ENCODE peak calls at places on chromosomes 6 and 20, in six cellular contexts. L is GM23248, K is neural progenitor cell, V is astrocyte, Z is Karpas-422, U is endothelial cell of umbilical vein. X is an unnamed sample.
A peak's percentile ranks its signal among the peaks of the same experiment; 100 is the strongest.

GRCh38 chr6:128740951-128741350 is 142.0 kb upstream of the LAMA2 start:
- DNase-seq in K (no peak), V (no peak), L (no peak), Z (no peak), U (no peak), X (no peak)

GRCh38 chr6:1404066-1404712 is 14.8 kb downstream of the FOXF2 start:
- DNase-seq in L (no peak), K (no peak), Z (no peak), U (no peak), V (no peak), X (peak; percentile 75)

GRCh38 chr6:135211306-135211702 is 30.2 kb downstream of the MYB start:
- DNase-seq in Z (no peak), V (no peak), U (no peak), L (peak; percentile 4), K (no peak), X (no peak)

GRCh38 chr20:63498950-63499332 is at the start of gene EEF1A2:
- DNase-seq in K (peak; percentile 70), Z (no peak), L (peak; percentile 41), V (no peak), U (no peak), X (no peak)

GRCh38 chr6:34182751-34183531 is 37.1 kb upstream of the GRM4 start:
- DNase-seq in U (no peak), Z (no peak), V (no peak), K (no peak), L (no peak), X (no peak)

GRCh38 chr6:17042422-17043147 is 59.3 kb upstream of the STMND1 start:
- DNase-seq in Z (no peak), L (peak; percentile 73), V (peak; percentile 56), K (peak; percentile 82), U (peak; percentile 80), X (peak; percentile 70)

GRCh38 chr20:37308098-37309050 is 18.9 kb downstream of the MANBAL start:
- DNase-seq in L (no peak), K (no peak), Z (no peak), U (no peak), V (no peak), X (no peak)

GRCh38 chr6:641225-641985 is 15.5 kb downstream of the HUS1B start:
- DNase-seq in Z (no peak), U (no peak), V (no peak), L (no peak), K (no peak), X (no peak)

GRCh38 chr20:25293507-25293906 is 45.6 kb downstream of the PYGB start:
- DNase-seq in U (no peak), K (no peak), L (no peak), Z (no peak), V (no peak), X (no peak)

GRCh38 chr6:80605165-80605989 is 498.9 kb downstream of the BCKDHB start:
- DNase-seq in L (peak; percentile 55), V (peak; percentile 49), K (peak; percentile 55), Z (peak; percentile 73), U (peak; percentile 60), X (peak; percentile 68)

GRCh38 chr6:13461805-13462204 is 25.6 kb downstream of the GFOD1 start:
- DNase-seq in U (no peak), V (no peak), Z (no peak), K (no peak), L (no peak), X (no peak)

GRCh38 chr6:85403331-85404015 is 46.4 kb upstream of the NT5E start:
- DNase-seq in V (peak; percentile 96), K (no peak), L (peak; percentile 91), U (peak; percentile 90), Z (no peak), X (peak; percentile 77)

GRCh38 chr20:20489054-20489453 is 121.2 kb downstream of the INSM1 start:
- DNase-seq in Z (no peak), K (no peak), U (no peak), L (no peak), V (peak; percentile 50), X (peak; percentile 62)

GRCh38 chr6:130848945-130849344 is 21.7 kb downstream of the SMLR1 start:
- DNase-seq in L (peak; percentile 25), K (no peak), U (no peak), Z (peak; percentile 51), V (no peak), X (no peak)

GRCh38 chr6:7732219-7732618 is 6.3 kb downstream of the BMP6 start:
- DNase-seq in K (peak; percentile 22), V (no peak), Z (no peak), L (peak; percentile 14), U (peak; percentile 78), X (no peak)

GRCh38 chr6:100460650-100461204 is 4.0 kb downstream of the SIM1 start:
- DNase-seq in L (peak; percentile 63), V (no peak), Z (peak; percentile 45), K (peak; percentile 71), U (peak; percentile 51), X (no peak)

GRCh38 chr6:33846226-33846625 is 42.4 kb upstream of the MLN start:
- DNase-seq in U (no peak), L (peak; percentile 32), Z (no peak), V (no peak), K (no peak), X (no peak)

GRCh38 chr6:167093922-167094432 is 28.9 kb upstream of the CCR6 start:
- DNase-seq in K (no peak), U (no peak), Z (peak; percentile 39), V (no peak), L (peak; percentile 5), X (no peak)

GRCh38 chr20:46814366-46815232 is 80.0 kb upstream of the EYA2 start:
- DNase-seq in K (peak; percentile 90), U (no peak), L (peak; percentile 95), V (peak; percentile 85), Z (no peak), X (peak; percentile 22)

GRCh38 chr6:166556871-166557322 is 29.6 kb downstream of the RAMACL start:
- DNase-seq in Z (no peak), K (peak; percentile 33), V (peak; percentile 93), L (peak; percentile 97), U (peak; percentile 100), X (peak; percentile 94)

GRCh38 chr6:14270925-14271791 is 153.6 kb downstream of the CD83 start:
- DNase-seq in Z (no peak), K (no peak), L (peak; percentile 95), V (peak; percentile 97), U (no peak), X (peak; percentile 71)

GRCh38 chr6:13431861-13432465 is 55.4 kb downstream of the GFOD1 start:
- DNase-seq in L (peak; percentile 35), U (peak; percentile 69), V (peak; percentile 50), K (no peak), Z (no peak), X (no peak)

DNA sequence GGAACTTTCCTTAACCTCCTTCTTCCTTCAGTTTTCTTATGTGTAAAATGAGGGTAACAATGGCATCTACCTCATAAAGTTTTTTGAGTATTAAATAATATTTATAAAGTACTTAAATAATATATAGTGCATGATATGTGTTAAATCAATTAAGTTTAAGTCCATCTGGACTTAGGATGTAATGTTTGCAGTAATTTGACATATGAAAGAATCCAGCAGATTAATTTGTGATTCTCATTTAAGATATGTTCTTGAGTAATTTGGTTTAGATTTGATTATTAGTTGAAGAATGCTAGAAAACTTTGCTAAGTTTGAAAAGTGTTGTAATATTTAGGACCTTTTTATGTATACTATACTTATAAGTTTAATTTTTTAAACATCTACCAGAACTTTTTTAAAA is 18.1 kb downstream of the KCTD20 start:
- DNase-seq in U (no peak), K (no peak), Z (no peak), V (no peak), L (no peak), X (no peak)
- H4K20me1 ChIP-seq in U (no peaks in the 10 kb centered on the region), K (peaks cover 20% of the 10 kb centered on the region), Z (no peaks in the 10 kb centered on the region), V (peaks cover 63% of the 10 kb centered on the region), L (peaks cover 13% of the 10 kb centered on the region), X (no peaks in the 10 kb centered on the region)

DNA sequence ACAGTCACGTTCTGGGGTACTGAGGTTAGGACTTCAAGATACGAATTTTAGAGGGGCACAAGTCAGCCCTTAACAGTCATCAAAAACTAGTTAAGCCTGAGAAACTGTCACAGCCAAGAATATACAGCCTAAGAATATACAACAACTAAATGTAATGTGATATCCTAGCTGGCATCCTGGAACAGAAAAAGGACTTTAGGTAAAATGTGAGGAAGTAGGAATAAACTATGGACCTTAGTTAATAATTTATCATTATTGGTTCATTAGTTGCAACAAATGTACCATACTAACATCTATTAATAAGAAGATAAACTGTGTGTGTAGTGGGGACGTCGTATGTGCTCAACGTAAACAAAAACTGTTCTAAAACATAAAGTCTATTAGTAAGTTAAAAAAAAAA is 1.1 kb downstream of the PNISR start:
- DNase-seq in K (no peak), U (no peak), V (no peak), L (no peak), Z (no peak), X (no peak)
- H4K20me1 ChIP-seq in K (peaks cover 55% of the 10 kb centered on the region), U (peaks cover 7% of the 10 kb centered on the region), V (peaks cover 52% of the 10 kb centered on the region), L (peaks cover 18% of the 10 kb centered on the region), Z (peaks cover 37% of the 10 kb centered on the region), X (no peaks in the 10 kb centered on the region)

DNA sequence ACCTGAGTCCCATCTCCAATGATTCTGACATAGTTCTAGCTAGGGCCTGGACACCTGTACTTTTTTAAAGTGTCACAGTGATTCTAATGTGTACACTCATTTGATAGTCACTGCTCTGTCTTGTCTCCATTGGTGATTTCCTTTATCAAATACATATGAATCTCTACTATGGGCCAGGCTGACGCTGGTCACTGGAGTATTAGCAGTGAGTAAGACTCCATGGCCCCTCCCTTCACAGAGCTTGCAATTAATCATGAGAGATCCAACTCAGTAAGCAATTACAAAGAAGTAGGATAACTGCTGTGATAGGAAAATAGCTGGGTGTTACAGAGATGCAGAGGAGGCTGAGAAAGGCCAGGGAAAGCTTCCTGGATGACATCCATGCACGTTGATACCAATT is 19.3 kb upstream of the SASH1 start:
- DNase-seq in V (no peak), L (peak; percentile 89), U (no peak), Z (no peak), K (peak; percentile 5), X (no peak)
- H4K20me1 ChIP-seq in V (no peaks in the 10 kb centered on the region), L (no peaks in the 10 kb centered on the region), U (no peaks in the 10 kb centered on the region), Z (no peaks in the 10 kb centered on the region), K (no peaks in the 10 kb centered on the region), X (no peaks in the 10 kb centered on the region)

GRCh38 chr20:59470521-59470920 is 133.8 kb upstream of the PHACTR3 start:
- DNase-seq in L (no peak), U (no peak), K (no peak), Z (no peak), V (no peak), X (no peak)
- H4K20me1 ChIP-seq in L (no peaks in the 10 kb centered on the region), U (no peaks in the 10 kb centered on the region), K (no peaks in the 10 kb centered on the region), Z (no peaks in the 10 kb centered on the region), V (no peaks in the 10 kb centered on the region), X (no peaks in the 10 kb centered on the region)

GRCh38 chr6:116330511-116330910 is 40.2 kb upstream of the DSE start:
- DNase-seq in V (no peak), Z (no peak), K (no peak), U (no peak), L (peak; percentile 62), X (no peak)
- H4K20me1 ChIP-seq in V (no peaks in the 10 kb centered on the region), Z (no peaks in the 10 kb centered on the region), K (no peaks in the 10 kb centered on the region), U (no peaks in the 10 kb centered on the region), L (no peaks in the 10 kb centered on the region), X (no peaks in the 10 kb centered on the region)

GRCh38 chr6:101539510-101540245 is 146.2 kb downstream of the GRIK2 start:
- DNase-seq in V (peak; percentile 75), K (no peak), L (peak; percentile 54), Z (no peak), U (no peak), X (peak; percentile 25)
- H4K20me1 ChIP-seq in V (no peaks in the 10 kb centered on the region), K (no peaks in the 10 kb centered on the region), L (no peaks in the 10 kb centered on the region), Z (no peaks in the 10 kb centered on the region), U (no peaks in the 10 kb centered on the region), X (no peaks in the 10 kb centered on the region)

X was measured in fibroblast of lung.